ENCODE peak calls at places on chromosomes 11 and 22, in seven cellular contexts. P, W, H, B, S, F and O are unnamed samples.

GRCh38 chr11:69434341-69434960 is 47.0 kb upstream of the LINC01488 start:
- DNase-seq in P (no peak), W (no peak), H (no peak), B (no peak), S (no peak), F (no peak), O (no peak)

GRCh38 chr11:71482216-71482615 is 29.2 kb downstream of the NADSYN1 start:
- DNase-seq in P (no peak), W (no peak), H (no peak), B (no peak), S (no peak), F (no peak), O (no peak)

GRCh38 chr11:7522106-7522505 is 8.3 kb downstream of the PPFIBP2 start:
- DNase-seq in P (no peak), W (no peak), H (no peak), B (no peak), S (no peak), F (no peak), O (no peak)

GRCh38 chr11:69912161-69912910 is 93.1 kb upstream of the FGF3 start:
- DNase-seq in P (no peak), W (no peak), H (peak; percentile 5), B (no peak), S (no peak), F (no peak), O (no peak)

GRCh38 chr11:43935131-43935979 is 7.1 kb upstream of the C11orf96 start:
- DNase-seq in P (no peak), W (no peak), H (no peak), B (no peak), S (no peak), F (no peak), O (no peak)

GRCh38 chr22:49649166-49649565 is 178.5 kb downstream of the BRD1 start:
- DNase-seq in P (no peak), W (no peak), H (no peak), B (no peak), S (no peak), F (no peak), O (no peak)

GRCh38 chr11:124804884-124805283 is 4.7 kb upstream of the MSANTD2 start:
- DNase-seq in P (no peak), W (no peak), H (no peak), B (no peak), S (no peak), F (no peak), O (no peak)

GRCh38 chr22:24763872-24764485 is 10.5 kb downstream of the PIWIL3 start:
- DNase-seq in P (no peak), W (no peak), H (no peak), B (no peak), S (no peak), F (no peak), O (no peak)

GRCh38 chr11:131649861-131650260 is 279.4 kb downstream of the NTM start:
- DNase-seq in P (no peak), W (no peak), H (no peak), B (no peak), S (no peak), F (peak; percentile 26), O (no peak)

GRCh38 chr22:37419916-37420655 is 7.2 kb downstream of the ELFN2 start:
- DNase-seq in P (no peak), W (no peak), H (no peak), B (peak; percentile 21), S (peak; percentile 36), F (no peak), O (peak; percentile 10)

GRCh38 chr11:121929581-121929980 is 186.4 kb downstream of the BLID start:
- DNase-seq in P (peak; percentile 10), W (peak; percentile 50), H (no peak), B (no peak), S (peak; percentile 82), F (no peak), O (no peak)

GRCh38 chr11:64947202-64947814 is 11.6 kb upstream of the GPHA2 start:
- DNase-seq in P (peak; percentile 7), W (no peak), H (no peak), B (peak; percentile 16), S (no peak), F (no peak), O (no peak)

GRCh38 chr11:125348704-125349635 is 147.1 kb downstream of the FEZ1 start:
- DNase-seq in P (no peak), W (peak; percentile 32), H (peak; percentile 39), B (peak; percentile 28), S (peak; percentile 23), F (no peak), O (peak; percentile 11)

GRCh38 chr22:30890689-30891442 is 77.7 kb downstream of the MORC2 start:
- DNase-seq in P (no peak), W (peak; percentile 17), H (peak; percentile 41), B (peak; percentile 8), S (peak; percentile 10), F (no peak), O (peak; percentile 49)

GRCh38 chr11:6237271-6237670 is 1.6 kb upstream of the CNGA4 start:
- DNase-seq in P (no peak), W (no peak), H (no peak), B (no peak), S (no peak), F (no peak), O (no peak)

GRCh38 chr22:44091021-44091721 is 67.1 kb downstream of the PARVB start:
- DNase-seq in P (no peak), W (peak; percentile 10), H (no peak), B (no peak), S (peak; percentile 12), F (no peak), O (peak; percentile 36)
- TF ChIP-seq CTCF in P (peak; percentile 24), W (peak; percentile 29), H (no peak), B (peak; percentile 48), S (no peak), F (no peak), O (no peak)

GRCh38 chr11:100866453-100866852 is 179.4 kb downstream of the ARHGAP42 start:
- DNase-seq in P (no peak), W (no peak), H (no peak), B (no peak), S (no peak), F (no peak), O (peak; percentile 4)
- TF ChIP-seq CTCF in P (no peak), W (no peak), H (no peak), B (no peak), S (no peak), F (no peak), O (no peak)

DNA sequence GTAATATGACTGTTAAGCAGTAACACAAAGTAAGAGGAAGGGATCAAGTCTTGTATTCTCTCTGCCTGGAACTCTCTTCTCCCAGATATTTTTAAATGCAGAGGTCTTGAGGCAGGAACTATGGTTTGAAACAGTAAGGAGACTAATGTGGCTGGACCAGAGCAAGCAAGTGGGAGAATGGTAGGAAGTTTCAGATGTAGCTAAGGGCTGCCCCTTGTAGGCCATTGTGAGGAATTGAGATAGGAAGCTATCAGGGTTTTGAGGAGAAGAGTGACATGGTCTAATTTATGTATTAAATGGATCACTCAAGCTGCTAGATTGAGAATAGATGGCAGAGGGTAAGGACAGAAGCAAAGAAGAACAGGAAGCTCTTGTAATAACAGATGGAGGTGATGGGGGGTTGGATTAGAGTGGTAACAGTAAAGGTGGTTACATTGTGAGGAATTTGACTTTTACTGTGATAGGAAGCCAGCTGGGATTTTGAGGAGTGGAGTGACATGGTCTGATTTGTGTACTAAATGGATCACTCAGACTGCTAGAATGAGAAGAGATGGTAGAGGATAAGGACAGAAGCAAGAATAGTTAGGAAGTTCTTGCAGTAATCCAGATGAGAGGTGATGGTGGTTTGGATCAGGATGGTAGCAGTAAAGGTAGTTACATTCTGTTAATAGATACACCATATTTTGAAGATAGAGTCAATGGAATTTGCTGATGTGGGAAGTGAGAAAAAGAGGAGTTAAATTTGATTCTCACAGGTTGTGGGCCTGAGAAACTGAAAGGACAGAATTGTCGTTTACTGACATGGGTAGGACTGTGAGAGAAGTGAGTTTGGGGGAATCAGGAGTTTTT is 63.0 kb downstream of the HIPK3 start:
- DNase-seq in P (no peak), W (no peak), H (no peak), B (no peak), S (no peak), F (no peak), O (peak; percentile 36)
- TF ChIP-seq CTCF in P (no peak), W (no peak), H (no peak), B (no peak), S (no peak), F (no peak), O (no peak)

DNA sequence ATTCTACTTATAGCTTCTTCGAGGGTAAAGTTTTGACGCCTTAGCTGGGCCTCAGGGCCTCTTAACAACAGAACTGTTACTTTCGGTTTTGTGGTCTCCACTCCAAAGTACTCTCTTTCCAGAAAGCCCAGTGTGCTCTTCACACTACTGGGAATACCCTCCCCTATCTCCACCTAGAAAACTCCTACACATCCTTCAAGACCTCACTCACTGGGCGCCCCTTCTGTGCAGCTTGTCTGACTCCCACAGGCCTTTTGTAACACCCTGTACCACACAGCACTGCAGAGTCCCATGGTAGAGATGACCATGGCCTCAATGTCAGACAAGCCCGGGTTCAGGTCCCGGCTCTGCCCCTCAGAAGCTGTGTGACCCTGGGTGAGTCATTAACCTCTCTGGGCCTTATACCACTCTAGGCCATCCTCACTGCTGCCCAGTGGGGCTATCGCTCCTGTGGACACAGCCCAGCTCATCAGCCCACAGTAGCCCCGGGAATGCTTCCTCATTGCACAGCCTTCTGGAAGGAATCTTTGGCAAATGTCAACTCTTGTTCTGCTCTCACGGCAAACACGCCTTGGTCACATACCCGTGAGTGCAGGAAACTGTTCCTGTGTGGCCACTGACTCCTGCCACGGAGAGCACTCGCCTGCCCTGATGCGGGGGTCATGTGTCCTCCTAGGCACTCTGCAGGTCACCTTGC is 51.4 kb downstream of the SHISAL1 start:
- DNase-seq in P (no peak), W (no peak), H (no peak), B (no peak), S (no peak), F (no peak), O (no peak)
- TF ChIP-seq CTCF in P (no peak), W (no peak), H (no peak), B (no peak), S (no peak), F (no peak), O (no peak)

GRCh38 chr22:19473578-19473977 is 5.4 kb downstream of the UFD1 start:
- DNase-seq in P (no peak), W (no peak), H (no peak), B (no peak), S (no peak), F (no peak), O (no peak)
- TF ChIP-seq CTCF in P (no peak), W (peak; percentile 18), H (no peak), B (peak; percentile 8), S (no peak), F (no peak), O (no peak)

DNA sequence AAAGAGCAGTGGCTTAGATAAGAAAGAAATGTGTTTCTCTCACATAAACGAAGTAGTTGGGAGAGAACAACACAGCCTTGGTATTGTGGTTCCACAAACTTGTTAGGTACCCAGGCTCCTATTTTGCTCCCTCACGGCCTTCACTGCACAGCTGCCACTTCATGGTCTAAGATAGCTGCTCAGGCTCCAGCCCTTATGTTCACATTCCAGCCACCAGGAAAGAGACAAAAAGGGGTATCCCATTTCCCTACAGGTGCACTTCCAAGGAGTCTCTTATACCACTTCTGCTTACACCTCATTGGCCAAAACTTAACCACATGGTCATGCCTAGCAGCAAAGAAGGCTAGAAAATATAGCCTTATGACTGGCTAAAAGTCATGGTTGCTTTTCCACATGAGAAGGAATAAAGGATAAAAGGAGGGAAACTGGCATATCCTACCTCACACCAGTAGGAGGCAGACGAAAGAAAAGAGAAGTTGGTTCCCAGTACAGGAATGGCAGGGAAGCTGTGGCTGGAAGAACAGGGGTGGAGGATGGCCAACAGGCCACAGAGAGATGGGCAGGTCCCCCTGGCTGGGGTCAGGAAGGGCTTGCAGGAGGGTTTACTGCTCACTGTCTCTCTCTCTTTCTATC is 5.4 kb upstream of the HDHD5 start:
- DNase-seq in P (no peak), W (no peak), H (no peak), B (no peak), S (no peak), F (no peak), O (no peak)
- TF ChIP-seq CTCF in P (peak; percentile 28), W (peak; percentile 24), H (no peak), B (peak; percentile 26), S (peak; percentile 7), F (no peak), O (no peak)